ENCODE peak calls at places on chromosomes 11 and 22, in eight cellular contexts. Y is Ammon's horn, D is ACHN, G is IMR-90, J is lower lobe of right lung, X is lower leg skin, R is erythroblast, Z is fibroblast of lung. L is an unnamed sample.

GRCh38 chr11:21785351-21785750 is 407.5 kb upstream of the ANO5 start:
- DNase-seq in Y (no peak), D (no peak), G (no peak), J (no peak), X (no peak), R (no peak), Z (no peak), L (no peak)

GRCh38 chr11:10072142-10072541 is 221.9 kb downstream of the SBF2 start:
- DNase-seq in Y (no peak), D (no peak), G (peak; percentile 92), J (no peak), X (no peak), R (no peak), Z (peak; percentile 53), L (no peak)

GRCh38 chr11:67482275-67482735 is 521 bp upstream of the AIP start:
- DNase-seq in Y (no peak), D (peak; percentile 15), G (no peak), J (no peak), X (no peak), R (no peak), Z (no peak), L (no peak)

GRCh38 chr22:43862882-43863202 is 529 bp upstream of the SULT4A1 start:
- DNase-seq in Y (no peak), D (no peak), G (no peak), J (no peak), X (no peak), R (no peak), Z (no peak), L (no peak)

GRCh38 chr11:13260963-13261599 is 16.5 kb upstream of the BMAL1 start:
- DNase-seq in Y (no peak), D (peak; percentile 40), G (peak; percentile 12), J (no peak), X (no peak), R (no peak), Z (peak; percentile 46), L (no peak)

GRCh38 chr22:19875061-19875530 is 20.4 kb upstream of the GNB1L start:
- DNase-seq in Y (no peak), D (no peak), G (no peak), J (no peak), X (peak; percentile 75), R (no peak), Z (no peak), L (peak; percentile 58)

GRCh38 chr11:65436412-65437032 is 13.9 kb downstream of the NEAT1 start:
- DNase-seq in Y (no peak), D (peak; percentile 15), G (peak; percentile 49), J (no peak), X (peak; percentile 76), R (no peak), Z (no peak), L (no peak)

GRCh38 chr11:72676874-72677341 is 2.7 kb upstream of the PDE2A start:
- DNase-seq in Y (no peak), D (peak; percentile 64), G (peak; percentile 26), J (peak; percentile 77), X (peak; percentile 91), R (peak; percentile 54), Z (peak; percentile 44), L (peak; percentile 89)

GRCh38 chr11:20112291-20113146 is 47.8 kb downstream of the DBX1 start:
- DNase-seq in Y (peak; percentile 81), D (peak; percentile 91), G (peak; percentile 97), J (no peak), X (peak; percentile 93), R (peak; percentile 83), Z (peak; percentile 99), L (no peak)

GRCh38 chr22:30559889-30560288 is 13.3 kb upstream of the SEC14L6 start:
- DNase-seq in Y (no peak), D (no peak), G (no peak), J (no peak), X (no peak), R (no peak), Z (no peak), L (no peak)

GRCh38 chr11:60761436-60762190 is 4.9 kb downstream of the MS4A15 start:
- DNase-seq in Y (no peak), D (no peak), G (no peak), J (no peak), X (no peak), R (no peak), Z (no peak), L (no peak)

GRCh38 chr11:13462311-13462927 is 603 bp downstream of the BTBD10 start:
- DNase-seq in Y (peak; percentile 56), D (peak; percentile 70), G (peak; percentile 41), J (peak; percentile 71), X (peak; percentile 94), R (peak; percentile 68), Z (peak; percentile 61), L (no peak)

GRCh38 chr11:111388431-111388830 is 9.4 kb upstream of the POU2AF1 start:
- DNase-seq in Y (no peak), D (no peak), G (no peak), J (no peak), X (no peak), R (no peak), Z (peak; percentile 13), L (no peak)

L was measured in spleen.